ENCODE peak calls at places on chromosomes 7 and 10, in ten cellular contexts. T, Z, A, J, U, I, F, D, Q and P are unnamed samples.

GRCh38 chr7:148020679-148021078 is 569.9 kb upstream of the C7orf33 start:
- DNase-seq in T (no peak), Z (no peak), A (no peak), J (no peak), U (no peak), I (no peak), F (no peak), D (no peak), Q (no peak), P (no peak)

GRCh38 chr7:99579956-99580777 is 17.9 kb upstream of the TMEM225B start:
- DNase-seq in T (no peak), Z (peak; percentile 82), A (peak; percentile 27), J (peak; percentile 27), U (no peak), I (no peak), F (peak; percentile 77), D (no peak), Q (peak; percentile 25), P (peak; percentile 59)

GRCh38 chr10:77431980-77432379 is 205.6 kb downstream of the KCNMA1 start:
- DNase-seq in T (no peak), Z (no peak), A (no peak), J (no peak), U (no peak), I (no peak), F (no peak), D (no peak), Q (no peak), P (no peak)

GRCh38 chr10:89662596-89662995 is 17.6 kb upstream of the PANK1 start:
- DNase-seq in T (no peak), Z (no peak), A (no peak), J (no peak), U (no peak), I (no peak), F (no peak), D (no peak), Q (no peak), P (no peak)

GRCh38 chr10:114713525-114713924 is 55.5 kb upstream of the ABLIM1 start:
- DNase-seq in T (no peak), Z (no peak), A (no peak), J (no peak), U (no peak), I (no peak), F (no peak), D (no peak), Q (no peak), P (no peak)

GRCh38 chr10:119520283-119520682 is 22.2 kb downstream of the RGS10 start:
- DNase-seq in T (no peak), Z (peak; percentile 42), A (no peak), J (no peak), U (no peak), I (no peak), F (no peak), D (no peak), Q (no peak), P (no peak)

GRCh38 chr7:143003393-143004051 is 23.4 kb downstream of the OR9A2 start:
- DNase-seq in T (no peak), Z (no peak), A (no peak), J (no peak), U (no peak), I (no peak), F (no peak), D (peak; percentile 30), Q (peak; percentile 8), P (peak; percentile 39)

GRCh38 chr7:34060548-34060947 is 155.2 kb downstream of the BMPER start:
- DNase-seq in T (no peak), Z (no peak), A (no peak), J (no peak), U (no peak), I (no peak), F (no peak), D (no peak), Q (peak; percentile 63), P (no peak)

GRCh38 chr7:103928581-103928980 is 60.9 kb downstream of the RELN start:
- DNase-seq in T (no peak), Z (no peak), A (no peak), J (no peak), U (no peak), I (no peak), F (no peak), D (no peak), Q (no peak), P (no peak)

GRCh38 chr10:49598986-49599385 is 11.1 kb upstream of the SLC18A3 start:
- DNase-seq in T (no peak), Z (no peak), A (peak; percentile 8), J (no peak), U (no peak), I (no peak), F (no peak), D (no peak), Q (no peak), P (no peak)

GRCh38 chr10:78623577-78624215 is 445.1 kb upstream of the ZMIZ1 start:
- DNase-seq in T (no peak), Z (no peak), A (no peak), J (no peak), U (no peak), I (no peak), F (no peak), D (peak; percentile 64), Q (peak; percentile 94), P (peak; percentile 58)

GRCh38 chr10:78870458-78870857 is 198.3 kb upstream of the ZMIZ1 start:
- DNase-seq in T (no peak), Z (no peak), A (peak; percentile 7), J (no peak), U (no peak), I (no peak), F (no peak), D (no peak), Q (no peak), P (no peak)

GRCh38 chr10:77274046-77274795 is 363.4 kb downstream of the KCNMA1 start:
- DNase-seq in T (no peak), Z (no peak), A (no peak), J (no peak), U (no peak), I (no peak), F (no peak), D (peak; percentile 59), Q (peak; percentile 80), P (no peak)

DNA sequence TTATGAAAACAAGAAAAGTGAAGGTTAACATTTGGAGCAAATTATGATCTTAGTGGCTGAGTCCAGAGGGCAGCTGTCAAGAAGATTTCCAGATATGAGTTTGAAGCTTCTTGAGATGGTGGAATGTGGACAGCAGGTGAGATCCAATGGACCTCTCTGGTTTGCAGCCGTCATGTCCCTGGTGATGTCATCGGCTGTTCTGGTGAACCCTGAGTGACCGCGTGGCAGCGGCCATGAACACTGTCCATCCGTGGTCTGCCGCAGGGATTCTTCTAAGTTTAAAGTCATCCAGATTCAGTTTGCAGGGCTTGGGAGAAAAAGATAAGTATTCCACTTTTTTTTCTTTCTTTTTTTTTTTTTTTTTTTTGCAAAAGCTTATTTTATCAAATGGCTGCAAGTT is 15.8 kb upstream of the VIPR2 start:
- DNase-seq in T (no peak), Z (no peak), A (no peak), J (no peak), U (no peak), I (no peak), F (no peak), D (no peak), Q (no peak), P (no peak)
- H3K27ac ChIP-seq in T (no peak overlapping the region), Z (no peak overlapping the region), A (no peak overlapping the region), J (no peak overlapping the region), U (no peak overlapping the region), I (no peak overlapping the region), F (no peak overlapping the region), D (no peak overlapping the region), Q (no peak overlapping the region), P (no peak overlapping the region)

GRCh38 chr10:102401322-102401614 is 5.8 kb downstream of the NFKB2 start:
- DNase-seq in T (no peak), Z (no peak), A (no peak), J (no peak), U (no peak), I (no peak), F (no peak), D (no peak), Q (no peak), P (no peak)

GRCh38 chr10:102399217-102400021 is 3.9 kb downstream of the NFKB2 start:
- DNase-seq in T (no peak), Z (peak; percentile 99), A (peak; percentile 91), J (peak; percentile 90), U (peak; percentile 85), I (peak; percentile 93), F (peak; percentile 95), D (peak; percentile 84), Q (peak; percentile 64), P (peak; percentile 88)

GRCh38 chr10:102401735-102402511 is 6.4 kb downstream of the NFKB2 start:
- DNase-seq in T (peak; percentile 95), Z (no peak), A (no peak), J (no peak), U (no peak), I (no peak), F (peak; percentile 73), D (peak; percentile 94), Q (peak; percentile 39), P (no peak)

GRCh38 chr10:102400061-102400460 is 4.6 kb downstream of the NFKB2 start:
- DNase-seq in T (no peak), Z (peak; percentile 79), A (no peak), J (no peak), U (no peak), I (no peak), F (peak; percentile 72), D (no peak), Q (no peak), P (no peak)

DNA sequence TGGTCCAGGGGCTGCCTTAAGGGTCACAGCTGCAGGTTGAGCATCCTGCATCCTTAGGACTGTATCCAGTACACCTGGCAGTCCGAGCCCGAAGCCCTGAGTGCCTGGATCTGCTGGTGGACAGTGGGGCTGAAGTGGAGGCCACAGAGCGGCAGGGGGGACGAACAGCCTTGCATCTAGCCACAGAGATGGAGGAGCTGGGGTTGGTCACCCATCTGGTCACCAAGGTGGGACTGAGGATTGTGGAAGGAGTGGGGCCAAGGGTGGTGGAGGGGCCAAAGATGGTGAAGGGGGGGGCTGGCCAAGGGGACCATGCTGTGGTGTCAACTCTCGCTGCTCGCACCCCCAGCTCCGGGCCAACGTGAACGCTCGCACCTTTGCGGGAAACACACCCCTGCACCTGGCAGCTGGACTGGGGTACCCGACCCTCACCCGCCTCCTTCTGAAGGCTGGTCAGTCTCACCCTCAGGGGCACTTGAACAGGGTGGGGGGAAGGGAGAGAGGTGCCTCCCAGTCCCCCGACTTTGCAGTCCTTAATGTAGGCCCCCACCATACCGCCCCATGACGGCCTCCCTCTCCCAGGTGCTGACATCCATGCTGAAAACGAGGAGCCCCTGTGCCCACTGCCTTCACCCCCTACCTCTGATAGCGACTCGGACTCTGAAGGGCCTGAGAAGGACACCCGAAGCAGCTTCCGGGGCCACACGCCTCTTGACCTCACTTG is 5.3 kb downstream of the NFKB2 start:
- DNase-seq in T (no peak), Z (no peak), A (no peak), J (no peak), U (no peak), I (no peak), F (peak; percentile 82), D (no peak), Q (no peak), P (no peak)
- H3K27ac ChIP-seq in T (peak overlapping the region; percentile 53), Z (no peak overlapping the region), A (no peak overlapping the region), J (no peak overlapping the region), U (no peak overlapping the region), I (no peak overlapping the region), F (no peak overlapping the region), D (peak overlapping the region; percentile 85), Q (no peak overlapping the region), P (no peak overlapping the region)

GRCh38 chr7:711093-711966 is 15.2 kb upstream of the DNAAF5 start:
- DNase-seq in T (no peak), Z (peak; percentile 81), A (no peak), J (no peak), U (no peak), I (no peak), F (peak; percentile 75), D (no peak), Q (no peak), P (no peak)
- H3K27ac ChIP-seq in T (no peak overlapping the region), Z (peak overlapping the region; percentile 83), A (no peak overlapping the region), J (peak overlapping the region; percentile 49), U (no peak overlapping the region), I (peak overlapping the region; percentile 30), F (no peak overlapping the region), D (no peak overlapping the region), Q (no peak overlapping the region), P (no peak overlapping the region)

GRCh38 chr7:95469850-95470249 is 15.9 kb upstream of the ASB4 start:
- DNase-seq in T (no peak), Z (no peak), A (no peak), J (no peak), U (no peak), I (no peak), F (no peak), D (no peak), Q (no peak), P (no peak)
- H3K27ac ChIP-seq in T (no peak overlapping the region), Z (no peak overlapping the region), A (no peak overlapping the region), J (no peak overlapping the region), U (no peak overlapping the region), I (no peak overlapping the region), F (no peak overlapping the region), D (no peak overlapping the region), Q (no peak overlapping the region), P (no peak overlapping the region)